ENCODE peak calls at places on chromosomes 12 and 14, in seven cellular contexts. N, Z, S, U, P, W and V are unnamed samples.

GRCh38 chr12:120116792-120117651 is 469 bp upstream of the RAB35 start:
- DNase-seq in N (peak; percentile 95), W (peak; percentile 98), S (peak; percentile 96), U (peak; percentile 61), Z (peak; percentile 97), P (peak; percentile 97), V (peak; percentile 50)

GRCh38 chr14:91229743-91230200 is 14.7 kb downstream of the GPR68 start:
- DNase-seq in S (peak; percentile 75), W (no peak), Z (peak; percentile 88), U (no peak), N (no peak), P (peak; percentile 45), V (no peak)

GRCh38 chr12:57154076-57154475 is 6.7 kb upstream of the LRP1-AS start:
- DNase-seq in P (no peak), W (no peak), U (no peak), S (no peak), N (no peak), Z (no peak), V (no peak)

GRCh38 chr12:94140556-94140955 is 7.8 kb upstream of the PLXNC1 start:
- DNase-seq in S (peak; percentile 48), P (peak; percentile 14), Z (peak; percentile 56), U (no peak), W (peak; percentile 20), N (no peak), V (no peak)

GRCh38 chr14:94411638-94412037 is 23.2 kb upstream of the SERPINA1 start:
- DNase-seq in W (no peak), U (no peak), N (no peak), Z (no peak), S (no peak), P (no peak), V (no peak)

GRCh38 chr14:61528591-61529021 is 166.7 kb upstream of the HIF1A start:
- DNase-seq in Z (no peak), S (no peak), P (no peak), U (peak; percentile 82), W (no peak), N (no peak), V (no peak)

GRCh38 chr12:76558684-76559276 is 791 bp downstream of the OSBPL8 start:
- DNase-seq in N (peak; percentile 71), U (peak; percentile 17), Z (peak; percentile 92), S (peak; percentile 45), P (peak; percentile 83), W (peak; percentile 37), V (no peak)

GRCh38 chr12:121217066-121217465 is 7.1 kb downstream of the P2RX4 start:
- DNase-seq in Z (no peak), N (no peak), S (no peak), U (no peak), P (no peak), W (no peak), V (no peak)

GRCh38 chr12:46553266-46553665 is 180.7 kb upstream of the SLC38A2 start:
- DNase-seq in U (no peak), S (no peak), Z (no peak), P (no peak), W (peak; percentile 26), N (no peak), V (no peak)

GRCh38 chr12:104136577-104136976 is 1.4 kb downstream of the NFYB start:
- DNase-seq in W (no peak), S (no peak), Z (no peak), N (no peak), P (no peak), U (no peak), V (no peak)

GRCh38 chr14:24398298-24398942 is 383 bp upstream of the NYNRIN start:
- DNase-seq in P (no peak), W (no peak), Z (no peak), N (no peak), S (no peak), U (no peak), V (no peak)

GRCh38 chr14:68899033-68899603 is 80.0 kb downstream of the ACTN1 start:
- DNase-seq in U (no peak), N (no peak), Z (no peak), S (no peak), W (no peak), P (no peak), V (no peak)

GRCh38 chr12:76032043-76032981 is 736 bp upstream of the PHLDA1 start:
- DNase-seq in Z (peak; percentile 16), U (no peak), N (peak; percentile 7), S (peak; percentile 67), P (peak; percentile 7), W (peak; percentile 34), V (no peak)

GRCh38 chr12:108823804-108824203 is 33.6 kb downstream of the SSH1 start:
- DNase-seq in W (no peak), Z (no peak), U (no peak), N (no peak), S (no peak), P (no peak), V (no peak)

GRCh38 chr12:108403952-108404351 is 64.8 kb upstream of the CMKLR1 start:
- DNase-seq in P (no peak), Z (no peak), N (no peak), S (no peak), W (no peak), U (no peak), V (no peak)

GRCh38 chr12:104340917-104341611 is 37.5 kb downstream of the EID3 start:
- DNase-seq in Z (no peak), W (no peak), N (no peak), P (no peak), S (no peak), U (no peak), V (no peak)

GRCh38 chr14:94612580-94613554 is 676 bp downstream of the SERPINA3 start:
- DNase-seq in P (no peak), Z (no peak), S (no peak), U (no peak), N (no peak), W (no peak), V (no peak)

GRCh38 chr14:68365228-68365627 is 427.6 kb downstream of the ZFP36L1 start:
- DNase-seq in Z (no peak), P (no peak), W (no peak), S (no peak), U (no peak), N (no peak), V (no peak)

GRCh38 chr14:68458840-68459469 is 333.9 kb downstream of the ZFP36L1 start:
- DNase-seq in P (no peak), U (no peak), Z (no peak), S (no peak), N (no peak), W (peak; percentile 85), V (peak; percentile 99)

GRCh38 chr14:37241206-37241605 is 43.5 kb downstream of the MIPOL1 start:
- DNase-seq in N (no peak), P (no peak), S (no peak), U (no peak), Z (no peak), W (no peak), V (no peak)

GRCh38 chr14:69625299-69626131 is 14.1 kb downstream of the SUSD6 start:
- DNase-seq in Z (peak; percentile 85), N (peak; percentile 38), U (no peak), W (no peak), P (peak; percentile 61), S (peak; percentile 70), V (no peak)

GRCh38 chr14:71532790-71533189 is 399.4 kb upstream of the RGS6 start:
- DNase-seq in W (no peak), Z (no peak), U (no peak), N (no peak), S (no peak), P (no peak), V (no peak)